ENCODE peak calls at places on chromosomes 6 and 20, in five cellular contexts. One of them, this sample, is unnamed.

GRCh38 chr6:109447878-109448555 is 7.5 kb downstream of the SMPD2 start:
- DNase-seq in GM12878: no peak
- DNase-seq in HCT116: no peak
- DNase-seq in SK-N-SH: no peak
- DNase-seq in HepG2: no peak
- DNase-seq in this sample: peak

GRCh38 chr6:36317623-36318022 is 19.1 kb downstream of the BNIP5 start:
- DNase-seq in GM12878: no peak
- DNase-seq in HCT116: no peak
- DNase-seq in SK-N-SH: no peak
- DNase-seq in HepG2: no peak
- DNase-seq in this sample: no peak

GRCh38 chr6:445571-446417 is 54.2 kb downstream of the IRF4 start:
- DNase-seq in GM12878: no peak
- DNase-seq in HCT116: no peak
- DNase-seq in SK-N-SH: no peak
- DNase-seq in HepG2: no peak
- DNase-seq in this sample: no peak

GRCh38 chr6:72580281-72580940 is 41.5 kb upstream of the KCNQ5 start:
- DNase-seq in GM12878: no peak
- DNase-seq in HCT116: peak
- DNase-seq in SK-N-SH: peak
- DNase-seq in HepG2: peak
- DNase-seq in this sample: no peak

GRCh38 chr6:105550961-105551625 is 148.2 kb upstream of the PREP start:
- DNase-seq in GM12878: no peak
- DNase-seq in HCT116: no peak
- DNase-seq in SK-N-SH: no peak
- DNase-seq in HepG2: no peak
- DNase-seq in this sample: no peak

GRCh38 chr6:32113386-32114352 is 4.5 kb upstream of the TNXB start:
- DNase-seq in GM12878: no peak
- DNase-seq in HCT116: no peak
- DNase-seq in SK-N-SH: peak
- DNase-seq in HepG2: peak
- DNase-seq in this sample: peak

GRCh38 chr6:90110971-90111370 is 185.7 kb downstream of the BACH2 start:
- DNase-seq in GM12878: no peak
- DNase-seq in HCT116: no peak
- DNase-seq in SK-N-SH: no peak
- DNase-seq in HepG2: no peak
- DNase-seq in this sample: no peak

GRCh38 chr20:4341804-4342560 is 326.6 kb upstream of the RNF24 start:
- DNase-seq in GM12878: no peak
- DNase-seq in HCT116: no peak
- DNase-seq in SK-N-SH: no peak
- DNase-seq in HepG2: no peak
- DNase-seq in this sample: no peak

GRCh38 chr6:106922626-106923025 is 51.9 kb downstream of the CD24 start:
- DNase-seq in GM12878: no peak
- DNase-seq in HCT116: no peak
- DNase-seq in SK-N-SH: no peak
- DNase-seq in HepG2: no peak
- DNase-seq in this sample: no peak

GRCh38 chr6:45192556-45192955 is 135.6 kb upstream of the RUNX2 start:
- DNase-seq in GM12878: no peak
- DNase-seq in HCT116: no peak
- DNase-seq in SK-N-SH: no peak
- DNase-seq in HepG2: no peak
- DNase-seq in this sample: no peak

GRCh38 chr20:11178946-11179654 is 505.3 kb upstream of the JAG1 start:
- DNase-seq in GM12878: no peak
- DNase-seq in HCT116: peak
- DNase-seq in SK-N-SH: no peak
- DNase-seq in HepG2: peak
- DNase-seq in this sample: no peak

GRCh38 chr6:5869676-5870075 is 137.0 kb downstream of the NRN1 start:
- DNase-seq in GM12878: no peak
- DNase-seq in HCT116: no peak
- DNase-seq in SK-N-SH: no peak
- DNase-seq in HepG2: no peak
- DNase-seq in this sample: no peak

GRCh38 chr6:34791842-34792604 is at the start of gene BLTP3A:
- DNase-seq in GM12878: no peak
- DNase-seq in HCT116: peak
- DNase-seq in SK-N-SH: peak
- DNase-seq in HepG2: peak
- DNase-seq in this sample: peak
- TF ChIP-seq JUND in GM12878: no peak
- TF ChIP-seq JUND in HCT116: no peak
- TF ChIP-seq JUND in SK-N-SH: no peak
- TF ChIP-seq JUND in HepG2: peak
- TF ChIP-seq JUND in this sample: no peak

GRCh38 chr6:123380257-123380656 is 256.5 kb downstream of the TRDN start:
- DNase-seq in GM12878: no peak
- DNase-seq in HCT116: no peak
- DNase-seq in SK-N-SH: peak
- DNase-seq in HepG2: peak
- DNase-seq in this sample: no peak
- TF ChIP-seq JUND in GM12878: no peak
- TF ChIP-seq JUND in HCT116: no peak
- TF ChIP-seq JUND in SK-N-SH: no peak
- TF ChIP-seq JUND in HepG2: no peak
- TF ChIP-seq JUND in this sample: no peak

DNA sequence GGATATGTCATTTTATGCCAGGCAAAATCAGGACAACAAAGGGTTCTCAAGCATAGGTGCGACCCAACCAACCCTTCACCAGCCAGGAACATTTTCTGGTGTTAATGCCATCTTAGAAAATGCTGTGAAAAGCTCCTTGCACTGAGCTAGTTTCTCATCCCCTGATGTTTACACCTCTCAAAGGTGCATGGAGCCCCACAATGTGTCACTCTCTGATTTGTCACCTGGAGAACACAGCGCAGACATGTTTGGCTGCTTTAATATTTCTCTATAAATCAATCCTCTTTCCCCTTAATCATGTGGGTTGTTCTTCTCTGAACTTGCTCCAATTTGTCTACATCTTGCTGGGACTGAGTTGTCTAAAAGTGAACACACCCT is 244.3 kb downstream of the TSHZ2 start:
- DNase-seq in GM12878: no peak
- DNase-seq in HCT116: no peak
- DNase-seq in SK-N-SH: no peak
- DNase-seq in HepG2: no peak
- DNase-seq in this sample: no peak
- TF ChIP-seq JUND in GM12878: no peak
- TF ChIP-seq JUND in HCT116: no peak
- TF ChIP-seq JUND in SK-N-SH: no peak
- TF ChIP-seq JUND in HepG2: no peak
- TF ChIP-seq JUND in this sample: no peak

GRCh38 chr6:168388641-168389633 is 52.0 kb upstream of the SMOC2 start:
- DNase-seq in GM12878: no peak
- DNase-seq in HCT116: no peak
- DNase-seq in SK-N-SH: no peak
- DNase-seq in HepG2: peak
- DNase-seq in this sample: peak
- TF ChIP-seq JUND in GM12878: no peak
- TF ChIP-seq JUND in HCT116: no peak
- TF ChIP-seq JUND in SK-N-SH: no peak
- TF ChIP-seq JUND in HepG2: no peak
- TF ChIP-seq JUND in this sample: no peak